ENCODE peak calls at places on chromosomes 7 and 10, in ten cellular contexts. L is spleen; G is NCI-H1930; F is activated T-helper 1 cell treated with anti-CD3 and anti-CD28 coated beads, Interleukin-2, amount 50 U/mL, for 16 hours; Q is DMS 273 treated with DMSO at 0.1 percent for 48 hours; H is GM10248; W is osteoblast; C is heart left ventricle; A is cerebellum; T is DMS153. I is an unnamed sample.
A peak's percentile ranks its signal among the peaks of the same experiment; 100 is the strongest.

GRCh38 chr10:101995451-101996063 is 60.4 kb downstream of the ARMH3 start:
- DNase-seq in L (no peak), G (no peak), F (no peak), Q (no peak), H (no peak), W (peak; percentile 49), C (no peak), A (no peak), T (no peak), I (no peak)

GRCh38 chr7:44733708-44734481 is 14.8 kb upstream of the ZMIZ2 start:
- DNase-seq in L (peak; percentile 5), G (no peak), F (no peak), Q (no peak), H (no peak), W (no peak), C (no peak), A (no peak), T (no peak), I (no peak)

GRCh38 chr7:13055732-13056369 is 368.4 kb downstream of the ARL4A start:
- DNase-seq in L (no peak), G (no peak), F (no peak), Q (no peak), H (no peak), W (no peak), C (no peak), A (no peak), T (no peak), I (no peak)

GRCh38 chr7:94374721-94375120 is 20.0 kb upstream of the COL1A2 start:
- DNase-seq in L (no peak), G (no peak), F (no peak), Q (no peak), H (no peak), W (no peak), C (no peak), A (no peak), T (no peak), I (no peak)

GRCh38 chr10:3622427-3622826 is 162.6 kb downstream of the KLF6 start:
- DNase-seq in L (no peak), G (no peak), F (no peak), Q (no peak), H (no peak), W (no peak), C (no peak), A (no peak), T (no peak), I (no peak)

GRCh38 chr7:134515569-134516468 is 11.5 kb upstream of the AKR1B10 start:
- DNase-seq in L (no peak), G (no peak), F (no peak), Q (no peak), H (no peak), W (peak; percentile 30), C (no peak), A (no peak), T (no peak), I (no peak)

GRCh38 chr7:37480026-37480425 is 31.4 kb upstream of the ELMO1 start:
- DNase-seq in L (no peak), G (no peak), F (no peak), Q (no peak), H (no peak), W (no peak), C (no peak), A (no peak), T (no peak), I (no peak)

GRCh38 chr7:128827971-128828711 is 2.1 kb upstream of the FLNC start:
- DNase-seq in L (no peak), G (no peak), F (no peak), Q (no peak), H (no peak), W (peak; percentile 94), C (peak; percentile 91), A (no peak), T (no peak), I (peak; percentile 32)

GRCh38 chr10:60042959-60043358 is 136.6 kb upstream of the CCDC6 start:
- DNase-seq in L (no peak), G (no peak), F (no peak), Q (no peak), H (no peak), W (no peak), C (no peak), A (no peak), T (peak; percentile 41), I (no peak)

GRCh38 chr7:461453-462172 is 58.0 kb downstream of the PDGFA start:
- DNase-seq in L (peak; percentile 77), G (no peak), F (no peak), Q (no peak), H (no peak), W (peak; percentile 94), C (peak; percentile 18), A (no peak), T (no peak), I (no peak)

GRCh38 chr7:132065193-132065972 is 509.0 kb upstream of the PODXL start:
- DNase-seq in L (no peak), G (no peak), F (no peak), Q (no peak), H (no peak), W (peak; percentile 96), C (peak; percentile 78), A (peak; percentile 12), T (no peak), I (no peak)

GRCh38 chr10:7945469-7946187 is 108.9 kb upstream of the GATA3 start:
- DNase-seq in L (no peak), G (no peak), F (no peak), Q (no peak), H (no peak), W (peak; percentile 47), C (no peak), A (no peak), T (no peak), I (no peak)

GRCh38 chr7:139004321-139005075 is 23.3 kb upstream of the KIAA1549 start:
- DNase-seq in L (no peak), G (no peak), F (no peak), Q (no peak), H (no peak), W (no peak), C (no peak), A (no peak), T (no peak), I (no peak)

GRCh38 chr10:67612577-67613537 is 83.1 kb downstream of the CTNNA3 start:
- DNase-seq in L (no peak), G (no peak), F (no peak), Q (no peak), H (peak; percentile 24), W (peak; percentile 77), C (no peak), A (no peak), T (no peak), I (no peak)

GRCh38 chr10:29263506-29263905 is 25.4 kb upstream of the LYZL1 start:
- DNase-seq in L (no peak), G (no peak), F (no peak), Q (no peak), H (no peak), W (no peak), C (no peak), A (no peak), T (no peak), I (no peak)

GRCh38 chr10:96374639-96374984 is 15.8 kb upstream of the OPALIN start:
- DNase-seq in L (no peak), G (no peak), F (no peak), Q (no peak), H (no peak), W (no peak), C (no peak), A (no peak), T (no peak), I (no peak)

GRCh38 chr10:5903563-5903962 is 13.5 kb downstream of the FBH1 start:
- DNase-seq in L (no peak), G (no peak), F (no peak), Q (no peak), H (no peak), W (no peak), C (no peak), A (no peak), T (no peak), I (no peak)

GRCh38 chr7:29490094-29490607 is 73.5 kb upstream of the PRR15 start:
- DNase-seq in L (no peak), G (no peak), F (no peak), Q (no peak), H (no peak), W (no peak), C (no peak), A (no peak), T (no peak), I (no peak)

GRCh38 chr7:108384721-108385483 is 71.3 kb downstream of the NRCAM start:
- DNase-seq in L (no peak), G (no peak), F (no peak), Q (no peak), H (peak; percentile 10), W (no peak), C (no peak), A (no peak), T (no peak), I (no peak)

GRCh38 chr7:129466796-129467195 is 32.6 kb downstream of the STRIP2 start:
- DNase-seq in L (no peak), G (no peak), F (no peak), Q (no peak), H (no peak), W (no peak), C (no peak), A (no peak), T (no peak), I (no peak)

I was measured in cerebellar cortex.